ENCODE peak calls at places on chromosomes 16 and 17, in four cellular contexts. C, D, Q and S are unnamed samples.

GRCh38 chr17:17127730-17128291 is 78.3 kb downstream of the PLD6 start:
- DNase-seq in C (no peak), D (no peak), Q (no peak), S (no peak)

GRCh38 chr16:63628812-63629211 is 1493.1 kb downstream of the CDH11 start:
- DNase-seq in C (no peak), D (no peak), Q (no peak), S (no peak)

GRCh38 chr16:70725912-70726828 is 40.3 kb upstream of the MTSS2 start:
- DNase-seq in C (no peak), D (peak; percentile 72), Q (no peak), S (no peak)

GRCh38 chr17:789160-789840 is 7.1 kb downstream of the MRM3 start:
- DNase-seq in C (no peak), D (no peak), Q (no peak), S (no peak)

GRCh38 chr16:28923652-28924398 is 1.2 kb downstream of the RABEP2 start:
- DNase-seq in C (no peak), D (peak; percentile 10), Q (peak; percentile 81), S (no peak)

GRCh38 chr16:84450176-84450865 is 54.1 kb downstream of the MEAK7 start:
- DNase-seq in C (no peak), D (no peak), Q (no peak), S (no peak)

GRCh38 chr17:57138956-57139576 is 54.0 kb downstream of the AKAP1 start:
- DNase-seq in C (no peak), D (peak; percentile 6), Q (no peak), S (no peak)

GRCh38 chr17:31877911-31878702 is 19.1 kb upstream of the COPRS start:
- DNase-seq in C (no peak), D (no peak), Q (no peak), S (no peak)

GRCh38 chr16:85390511-85391174 is 222.5 kb upstream of the GSE1 start:
- DNase-seq in C (peak; percentile 7), D (peak; percentile 91), Q (peak; percentile 90), S (peak; percentile 60)

DNA sequence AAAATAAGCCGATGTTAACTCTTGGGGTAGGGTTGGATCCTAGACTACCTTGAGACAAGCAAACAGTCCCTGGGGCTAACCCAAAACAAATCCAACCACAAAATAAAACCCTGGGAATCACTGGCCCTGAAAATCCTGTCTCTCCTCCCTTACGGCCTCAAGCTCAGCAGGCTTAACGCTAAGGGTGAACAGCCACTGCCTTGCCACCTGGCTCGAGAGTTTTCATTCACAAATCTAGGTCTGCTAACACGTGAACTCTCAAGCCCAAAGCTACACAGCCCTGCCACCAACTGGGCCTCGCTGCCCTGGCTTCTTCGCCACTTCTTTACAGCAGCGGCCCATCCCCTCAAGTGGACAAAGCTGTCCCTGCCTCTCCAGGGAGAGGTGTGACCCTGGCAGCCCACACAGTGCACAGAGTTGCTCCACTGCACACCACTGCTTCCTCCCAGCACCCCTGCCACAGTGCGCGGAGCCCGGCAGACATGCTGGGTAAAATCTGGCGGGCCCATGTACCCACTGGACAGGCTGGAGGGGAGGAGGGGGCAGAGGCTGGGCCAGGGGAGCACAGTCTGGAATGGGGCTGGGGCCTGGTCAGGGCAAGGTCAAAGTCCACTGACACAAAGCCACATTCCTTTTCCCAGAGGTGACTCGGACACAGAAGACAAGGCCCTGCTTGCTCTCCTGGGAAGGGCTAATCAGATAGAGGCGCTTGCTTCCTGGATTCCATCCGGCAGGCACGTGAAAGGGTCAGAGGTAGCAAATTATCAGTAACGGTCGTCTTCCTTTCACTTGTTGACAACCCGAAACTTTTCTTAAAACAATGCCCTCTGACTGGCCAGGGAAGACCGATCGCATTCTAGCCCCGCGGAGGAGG is 996 bp downstream of the PCYT2 start:
- DNase-seq in C (no peak), D (no peak), Q (peak; percentile 97), S (no peak)
- TF ChIP-seq SP1 in C (no peak), D (peak; percentile 56), Q (no peak), S (no peak)

GRCh38 chr17:62043602-62044001 is 21.5 kb downstream of the MED13 start:
- DNase-seq in C (no peak), D (no peak), Q (no peak), S (no peak)
- TF ChIP-seq ELF4 in C (no peak), D (no peak), Q (no peak), S (no peak)

GRCh38 chr17:74831442-74832146 is 28.1 kb downstream of the GRIN2C start:
- DNase-seq in C (no peak), D (no peak), Q (no peak), S (no peak)
- TF ChIP-seq SP1 in C (no peak), D (no peak), Q (no peak), S (no peak)

GRCh38 chr16:24776486-24777220 is 47.2 kb downstream of the TNRC6A start:
- DNase-seq in C (no peak), D (no peak), Q (no peak), S (no peak)
- TF ChIP-seq ELF4 in C (no peak), D (no peak), Q (no peak), S (no peak)

DNA sequence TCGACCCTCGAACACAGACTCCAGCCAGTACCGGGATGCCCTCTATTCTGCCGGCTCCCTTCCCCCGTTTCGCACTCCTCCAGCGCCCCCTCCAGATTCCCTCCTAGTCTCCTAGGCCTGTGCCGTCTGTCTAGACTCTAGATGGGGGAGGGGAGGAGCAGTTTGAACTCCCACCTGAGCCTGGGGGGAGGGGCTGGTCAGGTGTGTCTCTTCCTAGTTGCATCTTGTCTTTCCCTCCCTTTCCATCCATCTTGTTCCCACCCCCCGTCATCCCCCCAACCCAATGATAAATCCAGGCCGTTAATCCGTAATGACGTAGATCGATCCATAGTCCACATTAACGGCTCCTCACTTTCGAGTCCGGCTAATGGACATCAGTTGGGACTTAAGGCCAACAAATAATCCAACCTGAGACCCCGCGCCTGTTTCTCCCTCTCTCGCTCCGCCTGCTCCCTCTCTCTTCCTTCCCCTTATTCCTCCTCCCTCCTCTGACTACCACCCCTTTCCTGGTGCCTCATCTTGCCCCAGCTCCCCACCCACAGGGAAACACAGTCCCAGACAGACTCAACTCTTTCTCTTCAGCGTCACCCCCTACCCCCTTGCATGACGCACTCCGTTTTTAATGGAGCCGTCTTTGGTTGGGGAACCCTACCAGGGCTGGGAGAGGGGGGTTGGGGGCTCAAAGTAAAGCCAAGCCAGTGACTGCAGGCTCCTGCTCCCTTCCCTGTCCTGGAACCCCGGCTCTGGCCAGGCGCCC is 3.3 kb upstream of the HOXB5 start:
- DNase-seq in C (no peak), D (no peak), Q (no peak), S (no peak)
- TF ChIP-seq SP1 in C (no peak), D (no peak), Q (no peak), S (no peak)

DNA sequence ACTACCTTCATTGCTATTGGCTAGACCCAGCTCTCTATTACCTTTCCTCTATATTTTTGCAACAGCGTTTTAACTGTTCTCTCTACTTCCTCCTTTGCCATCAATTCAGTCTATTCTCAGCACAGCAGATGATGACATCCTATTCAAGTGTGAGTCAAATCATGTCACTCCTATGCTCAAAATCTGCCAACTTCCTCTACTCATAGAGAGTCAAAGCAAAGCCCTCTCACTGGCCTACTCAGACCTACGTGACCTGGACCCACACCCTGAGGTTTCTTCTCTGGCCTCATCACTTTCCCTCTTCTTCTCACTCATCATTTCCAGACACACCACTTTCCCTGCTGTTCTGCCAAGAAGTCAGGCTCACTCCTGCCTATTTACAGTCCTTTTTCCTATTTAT is 289.0 kb upstream of the AXIN2 start:
- DNase-seq in C (no peak), D (no peak), Q (no peak), S (no peak)
- TF ChIP-seq ELF4 in C (no peak), D (no peak), Q (no peak), S (no peak)

DNA sequence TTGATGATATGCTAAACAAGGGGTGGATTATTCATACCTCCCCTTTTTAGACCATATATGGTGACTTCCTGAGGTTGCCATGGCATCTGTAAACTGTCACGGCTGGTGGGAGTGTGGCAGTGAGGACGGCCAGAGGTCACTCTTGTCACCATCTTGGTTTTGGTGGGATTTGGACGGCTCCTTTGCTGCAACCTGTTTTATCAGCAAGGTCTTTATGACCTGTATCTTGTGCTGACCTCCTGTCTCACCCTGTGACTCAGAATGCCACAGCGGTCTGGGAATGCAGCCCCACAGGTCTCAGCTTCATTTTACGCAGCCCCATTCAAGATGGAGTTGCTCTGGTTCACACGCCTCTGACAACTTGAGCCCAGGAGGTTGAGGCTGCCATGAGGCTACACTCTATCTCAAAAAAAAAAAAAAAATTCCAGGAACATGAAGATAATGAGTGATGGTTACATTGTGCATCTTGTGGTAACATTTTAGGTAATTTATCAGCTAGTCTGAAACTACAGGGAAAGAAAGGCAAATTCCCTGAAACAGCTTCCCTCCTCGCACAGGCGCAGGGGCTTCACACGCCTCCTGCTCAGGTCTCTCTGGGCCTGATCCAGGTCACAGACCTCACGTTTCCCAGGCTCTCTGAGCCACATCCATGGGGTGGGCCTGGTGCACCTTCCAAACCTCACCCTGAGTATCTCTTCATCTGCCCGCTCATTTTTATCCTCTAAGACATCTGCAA is 15.3 kb upstream of the UBE2I start:
- DNase-seq in C (no peak), D (no peak), Q (no peak), S (no peak)
- TF ChIP-seq SP1 in C (no peak), D (peak; percentile 41), Q (no peak), S (no peak)